ENCODE peak calls at places on chromosomes 4 and X, in ten cellular contexts. D is activated B cell treated with CpG ODN at 0.5 μM for 24 hours, S is uterus, O is type B pancreatic cell, A is left lung, U is neural progenitor cell, R is bronchial epithelial cell, M is upper lobe of right lung, H is cardiac muscle cell, W is choroid plexus epithelial cell. V is an unnamed sample.

GRCh38 chrX:106300239-106300638 is 132.1 kb downstream of the PWWP3B start:
- DNase-seq in U (no peak), O (no peak), A (no peak), H (no peak), R (peak; percentile 97), S (no peak), M (no peak), W (peak; percentile 29), D (no peak), V (no peak)

GRCh38 chr4:47530801-47531200 is 45.7 kb downstream of the ATP10D start:
- DNase-seq in H (no peak), U (no peak), D (no peak), R (no peak), A (no peak), S (no peak), O (no peak), W (no peak), M (no peak), V (no peak)

GRCh38 chrX:23783569-23784486 is 855 bp downstream of the SAT1 start:
- DNase-seq in O (no peak), U (no peak), S (no peak), D (no peak), A (no peak), H (no peak), W (peak; percentile 24), M (no peak), R (no peak), V (no peak)

GRCh38 chr4:91267543-91267942 is 1036.2 kb upstream of the GRID2 start:
- DNase-seq in O (no peak), D (no peak), S (no peak), W (peak; percentile 0), M (no peak), R (peak; percentile 6), U (no peak), H (no peak), A (no peak), V (no peak)

GRCh38 chr4:169660929-169661328 is 40.6 kb downstream of the CLCN3 start:
- DNase-seq in W (no peak), U (no peak), H (no peak), S (no peak), R (no peak), M (no peak), A (no peak), O (no peak), D (no peak), V (no peak)

GRCh38 chr4:112075129-112075753 is 70.0 kb upstream of the FAM241A start:
- DNase-seq in D (no peak), A (no peak), W (peak; percentile 80), H (peak; percentile 75), U (peak; percentile 68), R (peak; percentile 73), S (no peak), O (no peak), M (no peak), V (no peak)

GRCh38 chr4:154254999-154255398 is 236.6 kb downstream of the DCHS2 start:
- DNase-seq in U (no peak), O (no peak), S (no peak), M (no peak), R (no peak), A (no peak), H (no peak), D (no peak), W (no peak), V (no peak)

GRCh38 chr4:17817027-17817426 is 6.2 kb downstream of the NCAPG start:
- DNase-seq in H (peak; percentile 56), W (peak; percentile 91), O (no peak), A (no peak), R (peak; percentile 63), U (peak; percentile 45), M (no peak), S (no peak), D (no peak), V (no peak)

GRCh38 chr4:71181332-71181731 is 157.5 kb upstream of the SLC4A4 start:
- DNase-seq in R (no peak), S (no peak), O (no peak), M (no peak), W (no peak), A (no peak), D (no peak), U (no peak), H (no peak), V (no peak)

GRCh38 chrX:134423606-134424005 is 36.4 kb upstream of the HPRT1 start:
- DNase-seq in S (no peak), R (peak; percentile 26), M (no peak), W (peak; percentile 55), D (no peak), U (no peak), O (no peak), H (peak; percentile 15), A (no peak), V (no peak)

GRCh38 chrX:68090266-68090665 is 343.0 kb downstream of the OPHN1 start:
- DNase-seq in O (no peak), H (no peak), M (no peak), U (no peak), S (no peak), R (no peak), A (no peak), W (peak; percentile 21), D (no peak), V (no peak)
- TF ChIP-seq CTCF in O (no peak), H (no peak), M (no peak), U (peak; percentile 19), S (no peak), R (no peak), A (no peak), W (peak; percentile 27), D (no peak), V (no peak)

GRCh38 chrX:103212749-103213457 is 2.0 kb upstream of the BEX4 start:
- DNase-seq in U (no peak), H (no peak), S (no peak), O (no peak), R (no peak), W (no peak), A (no peak), D (no peak), M (no peak), V (no peak)

GRCh38 chrX:103215768-103216085 is 819 bp downstream of the BEX4 start:
- DNase-seq in M (no peak), S (no peak), R (no peak), W (no peak), D (no peak), O (peak; percentile 73), H (no peak), U (no peak), A (no peak), V (no peak)

GRCh38 chrX:103215037-103215767 is at the start of gene BEX4:
- DNase-seq in O (peak; percentile 81), H (peak; percentile 95), A (peak; percentile 92), W (peak; percentile 64), M (peak; percentile 91), U (peak; percentile 91), D (peak; percentile 73), S (peak; percentile 83), R (peak; percentile 48), V (peak; percentile 28)

GRCh38 chrX:103210056-103210455 is 4.9 kb upstream of the BEX4 start:
- DNase-seq in U (no peak), W (no peak), M (no peak), R (peak; percentile 63), S (no peak), H (no peak), O (no peak), D (no peak), A (no peak), V (no peak)

GRCh38 chrX:103211012-103211715 is 3.7 kb upstream of the BEX4 start:
- DNase-seq in S (peak; percentile 21), U (peak; percentile 63), D (no peak), W (peak; percentile 65), H (peak; percentile 82), M (no peak), R (peak; percentile 43), O (no peak), A (no peak), V (no peak)
- TF ChIP-seq CTCF in S (peak; percentile 45), U (peak; percentile 60), D (no peak), W (peak; percentile 65), H (peak; percentile 47), M (peak; percentile 46), R (peak; percentile 47), O (peak; percentile 69), A (peak; percentile 37), V (peak; percentile 49)

DNA sequence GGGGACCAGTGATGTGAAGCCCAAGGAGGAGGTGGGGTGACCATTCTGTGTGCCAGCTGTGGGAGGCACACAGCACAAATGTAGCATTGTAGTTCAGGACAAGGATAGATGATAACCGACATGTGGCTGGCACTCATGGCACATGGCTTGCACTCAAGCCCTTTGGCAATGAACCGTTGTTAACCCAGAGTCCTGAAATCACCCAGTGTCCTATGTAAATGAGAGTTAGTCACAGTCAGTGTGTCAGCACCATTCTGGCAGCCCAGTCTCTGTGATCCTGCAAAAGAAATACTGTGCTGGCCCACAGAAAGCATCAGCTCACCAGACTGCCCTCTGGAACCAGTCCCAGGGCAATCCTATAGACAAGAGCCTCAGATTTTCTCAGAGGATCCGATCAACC is 339.3 kb downstream of the MID1IP1 start:
- DNase-seq in R (no peak), O (no peak), A (no peak), S (no peak), D (no peak), M (no peak), U (no peak), H (no peak), W (no peak), V (no peak)
- TF ChIP-seq CTCF in R (no peak), O (no peak), A (no peak), S (no peak), D (no peak), M (no peak), U (no peak), H (no peak), W (no peak), V (no peak)

GRCh38 chr4:133156096-133156495 is 7.0 kb downstream of the PCDH10 start:
- DNase-seq in R (no peak), H (no peak), M (no peak), O (peak; percentile 39), W (no peak), U (peak; percentile 29), S (no peak), D (no peak), A (no peak), V (no peak)

GRCh38 chr4:133156556-133156955 is 7.5 kb downstream of the PCDH10 start:
- DNase-seq in H (no peak), M (no peak), D (no peak), W (no peak), A (no peak), O (no peak), R (no peak), S (no peak), U (no peak), V (no peak)

GRCh38 chr4:133152330-133152791 is 3.3 kb downstream of the PCDH10 start:
- DNase-seq in D (no peak), S (no peak), H (peak; percentile 23), R (no peak), M (no peak), U (peak; percentile 46), A (peak; percentile 49), W (peak; percentile 27), O (no peak), V (no peak)

GRCh38 chr4:133152801-133153526 is 3.9 kb downstream of the PCDH10 start:
- DNase-seq in O (peak; percentile 29), S (no peak), W (peak; percentile 14), D (no peak), H (peak; percentile 27), R (no peak), A (no peak), U (peak; percentile 43), M (no peak), V (no peak)

DNA sequence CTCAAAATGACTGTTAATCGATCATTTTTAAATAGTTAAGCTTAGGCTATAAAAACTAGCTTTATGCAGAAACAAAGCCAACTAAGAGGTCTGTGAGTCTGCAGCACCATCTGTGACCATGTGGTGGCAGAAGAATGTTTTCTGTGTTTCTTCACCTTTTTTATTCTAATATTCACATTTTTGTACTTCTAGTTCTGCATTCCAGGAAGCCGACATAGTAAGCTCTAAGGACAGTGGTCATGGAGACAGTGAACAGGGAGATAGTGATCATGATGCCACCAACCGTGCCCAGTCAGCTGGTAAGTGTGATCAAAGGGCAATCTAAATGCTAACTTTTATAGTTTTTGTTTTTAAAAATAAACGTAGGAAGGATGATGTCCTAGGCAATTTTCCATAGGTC is 5.6 kb downstream of the PCDH10 start:
- DNase-seq in S (no peak), M (no peak), O (peak; percentile 36), R (peak; percentile 10), W (peak; percentile 79), H (peak; percentile 28), D (no peak), U (peak; percentile 42), A (no peak), V (peak; percentile 22)
- TF ChIP-seq CTCF in S (peak; percentile 46), M (peak; percentile 47), O (peak; percentile 83), R (peak; percentile 51), W (peak; percentile 85), H (peak; percentile 80), D (no peak), U (peak; percentile 74), A (peak; percentile 52), V (peak; percentile 65)

V was measured in D721Med.